ENCODE peak calls at places on chromosome 5, in six cellular contexts. Y is GM12878, X is GM23338, F is HepG2, V is H1, Q is K562. E is an unnamed sample.

GRCh38 chr5:127042593-127042992 is 12.2 kb upstream of the MARCHF3 start:
- DNase-seq in Y (no peak), X (peak), F (no peak), V (no peak), Q (peak), E (no peak)

GRCh38 chr5:143968071-143968878 is 156.3 kb downstream of the HMHB1 start:
- DNase-seq in Y (peak), X (peak), F (peak), V (no peak), Q (peak), E (no peak)

GRCh38 chr5:51958473-51958872 is 575.2 kb downstream of the ISL1 start:
- DNase-seq in Y (no peak), X (no peak), F (no peak), V (no peak), Q (no peak), E (no peak)

GRCh38 chr5:68711311-68712200 is 382.3 kb upstream of the SLC30A5 start:
- DNase-seq in Y (peak), X (no peak), F (no peak), V (no peak), Q (no peak), E (no peak)

GRCh38 chr5:168409601-168410458 is 76.4 kb upstream of the RARS1 start:
- DNase-seq in Y (peak), X (no peak), F (no peak), V (no peak), Q (no peak), E (no peak)

GRCh38 chr5:118548761-118549160 is 439.6 kb downstream of the DTWD2 start:
- DNase-seq in Y (no peak), X (no peak), F (peak), V (no peak), Q (no peak), E (no peak)

GRCh38 chr5:40985501-40985900 is 76.2 kb downstream of the C7 start:
- DNase-seq in Y (no peak), X (no peak), F (no peak), V (no peak), Q (no peak), E (no peak)

GRCh38 chr5:169742773-169743296 is 105.8 kb downstream of the DOCK2 start:
- DNase-seq in Y (no peak), X (no peak), F (no peak), V (no peak), Q (no peak), E (no peak)

GRCh38 chr5:97735209-97735608 is 552.2 kb upstream of the RIOK2 start:
- DNase-seq in Y (no peak), X (no peak), F (no peak), V (no peak), Q (no peak), E (no peak)

GRCh38 chr5:10550222-10550995 is 13.5 kb upstream of the ANKRD33B start:
- DNase-seq in Y (no peak), X (no peak), F (no peak), V (no peak), Q (no peak), E (no peak)

GRCh38 chr5:157049605-157050004 is 9.3 kb downstream of the HAVCR1 start:
- DNase-seq in Y (no peak), X (peak), F (peak), V (no peak), Q (no peak), E (no peak)

GRCh38 chr5:139105621-139106071 is 92.5 kb downstream of the SIL1 start:
- DNase-seq in Y (no peak), X (peak), F (no peak), V (no peak), Q (no peak), E (peak)

GRCh38 chr5:122313001-122313402 is 965 bp downstream of the SNCAIP start:
- DNase-seq in Y (no peak), X (peak), F (no peak), V (no peak), Q (no peak), E (no peak)

GRCh38 chr5:113250341-113250953 is 184.3 kb downstream of the TSSK1B start:
- DNase-seq in Y (no peak), X (no peak), F (no peak), V (no peak), Q (no peak), E (no peak)

GRCh38 chr5:80541392-80541791 is 28.7 kb downstream of the ANKRD34B start:
- DNase-seq in Y (no peak), X (no peak), F (no peak), V (no peak), Q (no peak), E (no peak)
- TF ChIP-seq CTCF in Y (no peak), X (no peak), F (no peak), V (no peak), Q (no peak), E (no peak)

GRCh38 chr5:172620506-172620905 is 20.6 kb upstream of the NEURL1B start:
- DNase-seq in Y (no peak), X (no peak), F (no peak), V (no peak), Q (no peak), E (no peak)
- TF ChIP-seq CREB1 in Y (no peak), X (no peak), F (no peak), V (no peak), Q (no peak), E (no peak)

GRCh38 chr5:6832994-6833393 is 119.8 kb downstream of the TENT4A start:
- DNase-seq in Y (no peak), X (no peak), F (no peak), V (no peak), Q (no peak), E (no peak)

GRCh38 chr5:6832272-6832671 is 119.0 kb downstream of the TENT4A start:
- DNase-seq in Y (no peak), X (no peak), F (no peak), V (no peak), Q (no peak), E (no peak)

GRCh38 chr5:6837095-6837494 is 123.9 kb downstream of the TENT4A start:
- DNase-seq in Y (no peak), X (no peak), F (no peak), V (no peak), Q (no peak), E (no peak)

GRCh38 chr5:6833406-6833805 is 120.2 kb downstream of the TENT4A start:
- DNase-seq in Y (no peak), X (no peak), F (no peak), V (no peak), Q (no peak), E (no peak)

GRCh38 chr5:6837519-6838110 is 124.4 kb downstream of the TENT4A start:
- DNase-seq in Y (no peak), X (peak), F (no peak), V (peak), Q (peak), E (peak)
- TF ChIP-seq CTCF in Y (peak), X (peak), F (peak), V (peak), Q (peak), E (peak)

DNA sequence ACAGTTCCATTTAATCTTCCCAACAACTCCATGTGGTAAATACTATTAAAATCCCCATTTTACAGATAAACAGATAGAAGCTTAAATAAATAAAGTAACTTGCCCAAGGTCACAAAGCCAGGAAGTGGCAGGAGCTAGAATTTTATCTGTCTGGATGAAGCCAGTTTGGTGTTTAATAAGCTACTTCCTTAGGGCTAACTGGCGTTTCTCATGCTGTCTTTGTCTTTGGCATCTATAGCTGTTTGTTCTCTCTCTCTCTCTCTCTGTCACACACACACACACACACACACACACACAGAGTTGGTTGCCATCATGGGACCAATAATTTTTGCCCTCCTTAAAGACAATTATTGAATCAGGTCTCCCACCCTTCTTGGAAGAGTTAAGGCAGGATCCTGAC is 8.6 kb upstream of the ADRA1B start:
- DNase-seq in Y (no peak), X (no peak), F (no peak), V (no peak), Q (no peak), E (no peak)
- TF ChIP-seq CREB1 in Y (no peak), X (no peak), F (no peak), V (no peak), Q (no peak), E (no peak)

GRCh38 chr5:72205431-72206009 is 98.2 kb downstream of the MAP1B start:
- DNase-seq in Y (no peak), X (no peak), F (no peak), V (no peak), Q (no peak), E (no peak)

GRCh38 chr5:72208324-72208723 is 101.0 kb downstream of the MAP1B start:
- DNase-seq in Y (no peak), X (no peak), F (no peak), V (no peak), Q (no peak), E (no peak)

GRCh38 chr5:72204946-72205345 is 97.7 kb downstream of the MAP1B start:
- DNase-seq in Y (no peak), X (no peak), F (no peak), V (no peak), Q (no peak), E (no peak)

GRCh38 chr5:72206160-72206559 is 98.9 kb downstream of the MAP1B start:
- DNase-seq in Y (no peak), X (no peak), F (no peak), V (no peak), Q (peak), E (no peak)

DNA sequence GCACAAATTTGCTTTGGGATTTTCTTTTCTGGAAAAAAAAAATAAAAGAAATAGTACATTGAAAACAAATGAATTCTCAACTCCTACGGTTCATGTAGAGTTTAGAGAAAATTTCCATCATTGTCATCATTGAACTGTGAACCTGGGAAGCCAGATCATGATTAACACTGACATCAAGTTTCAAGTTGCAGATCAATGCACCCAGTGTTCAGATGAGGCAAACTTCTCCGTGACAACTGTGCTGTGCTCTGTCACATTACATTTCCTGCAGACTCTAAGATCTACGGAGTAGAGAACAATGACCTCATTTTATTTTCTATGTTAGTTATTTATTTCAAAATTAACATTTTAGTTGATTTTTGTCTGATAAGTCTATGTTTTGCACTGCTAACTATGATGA is 99.7 kb downstream of the MAP1B start:
- DNase-seq in Y (no peak), X (no peak), F (peak), V (no peak), Q (no peak), E (no peak)
- TF ChIP-seq CTCF in Y (no peak), X (no peak), F (no peak), V (no peak), Q (no peak), E (no peak)

GRCh38 chr5:134545070-134545868 is 19.8 kb downstream of the JADE2 start:
- DNase-seq in Y (no peak), X (no peak), F (no peak), V (no peak), Q (no peak), E (no peak)

GRCh38 chr5:134549714-134550113 is 24.2 kb downstream of the JADE2 start:
- DNase-seq in Y (no peak), X (no peak), F (no peak), V (no peak), Q (no peak), E (no peak)

GRCh38 chr5:134547579-134547978 is 22.1 kb downstream of the JADE2 start:
- DNase-seq in Y (no peak), X (no peak), F (no peak), V (no peak), Q (no peak), E (no peak)

GRCh38 chr5:134550271-134551214 is 25.1 kb downstream of the JADE2 start:
- DNase-seq in Y (no peak), X (no peak), F (no peak), V (no peak), Q (no peak), E (no peak)

GRCh38 chr5:134547999-134548626 is 22.6 kb downstream of the JADE2 start:
- DNase-seq in Y (no peak), X (no peak), F (no peak), V (no peak), Q (no peak), E (no peak)
- TF ChIP-seq CREB1 in Y (no peak), X (no peak), F (no peak), V (no peak), Q (no peak), E (no peak)

E was measured in WTC11.